ENCODE peak calls at places on chromosomes 11 and 22, in five cellular contexts. X is mesothelial cell of epicardium; K is frontal cortex; H is effector memory CD8-positive, alpha-beta T cell; V is germinal center. C is an unnamed sample.

GRCh38 chr11:90213322-90213721 is 9.5 kb downstream of the CHORDC1 start:
- DNase-seq in V (no peak), H (no peak), X (no peak), K (no peak), C (no peak)

GRCh38 chr11:77725433-77725832 is 87.8 kb upstream of the CLNS1A start:
- DNase-seq in K (no peak), V (no peak), H (no peak), X (no peak), C (no peak)

GRCh38 chr11:113255096-113255495 is 59.3 kb upstream of the TTC12 start:
- DNase-seq in K (no peak), H (no peak), V (no peak), X (no peak), C (no peak)

GRCh38 chr11:133900176-133901105 is 55.1 kb upstream of the SPATA19 start:
- DNase-seq in X (peak; percentile 16), V (no peak), K (no peak), H (no peak), C (no peak)

GRCh38 chr22:36052505-36052941 is 23.9 kb upstream of the RBFOX2 start:
- DNase-seq in V (no peak), K (no peak), X (no peak), H (no peak), C (no peak)

GRCh38 chr22:19848298-19849224 is 6.1 kb downstream of the GNB1L start:
- DNase-seq in X (no peak), K (no peak), V (no peak), H (no peak), C (no peak)

GRCh38 chr11:12007769-12008737 is at the start of gene DKK3:
- DNase-seq in H (no peak), V (no peak), X (no peak), K (peak; percentile 25), C (no peak)

GRCh38 chr11:19935507-19935906 is 222.9 kb downstream of the NAV2 start:
- DNase-seq in X (no peak), H (no peak), V (no peak), K (no peak), C (no peak)

GRCh38 chr11:97740783-97741151 is 1280.0 kb upstream of the CNTN5 start:
- DNase-seq in V (no peak), H (no peak), X (no peak), K (no peak), C (no peak)

GRCh38 chr22:29713156-29713715 is 6.6 kb upstream of the CABP7 start:
- DNase-seq in H (no peak), K (no peak), V (no peak), X (no peak), C (no peak)

GRCh38 chr11:87281496-87281895 is 243.8 kb downstream of the TMEM135 start:
- DNase-seq in K (peak; percentile 12), H (no peak), X (no peak), V (no peak), C (no peak)

GRCh38 chr11:115699733-115700132 is 195.5 kb upstream of the CADM1 start:
- DNase-seq in H (no peak), K (no peak), X (no peak), V (no peak), C (no peak)

GRCh38 chr22:48245119-48245485 is 1482.7 kb downstream of the TBC1D22A start:
- DNase-seq in V (no peak), H (no peak), K (no peak), X (no peak), C (no peak)

GRCh38 chr11:110177057-110177397 is 83.8 kb downstream of the ZC3H12C start:
- DNase-seq in X (no peak), V (no peak), H (no peak), K (no peak), C (no peak)

GRCh38 chr11:117180661-117181585 is 2.4 kb downstream of the SIDT2 start:
- DNase-seq in K (peak; percentile 73), H (peak; percentile 53), X (no peak), V (peak; percentile 78), C (no peak)

GRCh38 chr11:74634537-74634936 is 42.2 kb downstream of the POLD3 start:
- DNase-seq in X (no peak), H (no peak), K (peak; percentile 18), V (no peak), C (no peak)

GRCh38 chr11:87057749-87058148 is 20.0 kb downstream of the TMEM135 start:
- DNase-seq in K (no peak), V (no peak), H (no peak), X (no peak), C (no peak)

GRCh38 chr11:94845622-94846021 is 77.5 kb downstream of the AMOTL1 start:
- DNase-seq in V (no peak), H (no peak), K (no peak), X (no peak), C (no peak)

GRCh38 chr11:1087961-1088926 is 13.6 kb downstream of the MUC2 start:
- DNase-seq in K (no peak), X (no peak), V (no peak), H (no peak), C (no peak)

GRCh38 chr22:44648085-44648820 is 53.8 kb upstream of the PRR5 start:
- DNase-seq in V (no peak), H (no peak), K (no peak), X (no peak), C (no peak)

GRCh38 chr11:73269353-73270088 is 2.6 kb upstream of the P2RY6 start:
- DNase-seq in X (no peak), H (no peak), V (no peak), K (no peak), C (no peak)

GRCh38 chr11:44133335-44133946 is 38.0 kb downstream of the EXT2 start:
- DNase-seq in H (no peak), X (no peak), K (no peak), V (no peak), C (no peak)

GRCh38 chr22:22316589-22316988 is 72.0 kb downstream of the VPREB1 start:
- DNase-seq in V (no peak), H (no peak), X (no peak), K (no peak), C (no peak)

GRCh38 chr11:6199174-6199810 is at the start of gene OR52W1:
- DNase-seq in V (no peak), X (no peak), H (no peak), K (no peak), C (no peak)

GRCh38 chr11:45755281-45755859 is 49.6 kb upstream of the SLC35C1 start:
- DNase-seq in V (no peak), H (no peak), K (no peak), X (no peak), C (no peak)

GRCh38 chr11:77993902-77994301 is 566 bp downstream of the INTS4 start:
- DNase-seq in K (no peak), V (no peak), X (no peak), H (no peak), C (no peak)

GRCh38 chr11:59667812-59668187 is 1.0 kb downstream of the PATL1 start:
- DNase-seq in H (no peak), K (no peak), X (no peak), V (no peak), C (no peak)

GRCh38 chr22:31268281-31268680 is 24.0 kb downstream of the PIK3IP1 start:
- DNase-seq in H (no peak), K (no peak), X (no peak), V (no peak), C (no peak)

GRCh38 chr11:95035316-95035715 is 10.3 kb downstream of the KDM4E start:
- DNase-seq in V (no peak), K (no peak), H (no peak), X (no peak), C (no peak)

GRCh38 chr22:19816372-19817119 is 38.1 kb downstream of the GNB1L start:
- DNase-seq in H (no peak), K (no peak), X (no peak), V (no peak), C (no peak)

GRCh38 chr22:47967841-47968240 is 1205.4 kb downstream of the TBC1D22A start:
- DNase-seq in K (no peak), V (no peak), X (no peak), H (no peak), C (no peak)

GRCh38 chr11:11177156-11177808 is 175.8 kb downstream of the CSNK2A3 start:
- DNase-seq in H (no peak), V (no peak), X (no peak), K (no peak), C (no peak)

GRCh38 chr22:19607198-19608113 is 83.2 kb upstream of the CLDN5 start:
- DNase-seq in K (no peak), X (no peak), H (no peak), V (peak; percentile 47), C (no peak)

GRCh38 chr11:26730711-26731460 is 9.0 kb upstream of the SLC5A12 start:
- DNase-seq in H (no peak), X (no peak), K (peak; percentile 4), V (no peak), C (no peak)

GRCh38 chr11:100687630-100688395 is 725 bp downstream of the ARHGAP42 start:
- DNase-seq in X (no peak), H (no peak), V (peak; percentile 53), K (peak; percentile 45), C (peak; percentile 53)

C was measured in activated B cell treated with CpG ODN at 0.5 μM for 24 hours.